ENCODE peak calls at places on chromosomes 12 and 14, in seven cellular contexts. R is trophoblast cell, Z is neuronal stem cell, I is IMR-90, Y is H9, B is H1, A is mesenchymal stem cell. V is an unnamed sample.

GRCh38 chr12:56321027-56321426 is 5.2 kb upstream of the CNPY2 start:
- DNase-seq in A (peak; percentile 27), I (peak; percentile 24), Z (no peak), Y (no peak), R (peak; percentile 62), B (no peak), V (no peak)

GRCh38 chr12:132236129-132236929 is 92.1 kb downstream of the NOC4L start:
- DNase-seq in Z (no peak), A (no peak), Y (no peak), R (no peak), I (no peak), B (no peak), V (no peak)

GRCh38 chr12:47085815-47086252 is 6.1 kb upstream of the AMIGO2 start:
- DNase-seq in I (peak; percentile 77), Y (peak; percentile 51), A (peak; percentile 88), B (no peak), Z (no peak), R (peak; percentile 71), V (peak; percentile 94)

GRCh38 chr14:56008160-56008559 is 110.1 kb upstream of the PELI2 start:
- DNase-seq in B (no peak), Y (no peak), Z (no peak), R (no peak), I (no peak), A (no peak), V (no peak)

GRCh38 chr12:57138526-57139272 is 8.7 kb downstream of the LRP1-AS start:
- DNase-seq in B (no peak), R (peak; percentile 83), I (no peak), A (no peak), Z (no peak), Y (no peak), V (no peak)

GRCh38 chr14:65117795-65118746 is 15.8 kb upstream of the MAX start:
- DNase-seq in I (no peak), A (no peak), B (no peak), Y (no peak), Z (no peak), R (peak; percentile 45), V (no peak)

GRCh38 chr12:102334765-102335164 is 137.1 kb upstream of the PMCH start:
- DNase-seq in B (no peak), Z (no peak), R (peak; percentile 48), Y (no peak), I (no peak), A (no peak), V (no peak)

GRCh38 chr12:77521458-77522115 is 309.1 kb upstream of the NAV3 start:
- DNase-seq in I (no peak), Z (no peak), R (no peak), B (no peak), Y (no peak), A (no peak), V (no peak)

GRCh38 chr14:93648440-93649168 is 139.7 kb downstream of the PRIMA1 start:
- DNase-seq in R (peak; percentile 14), A (no peak), B (no peak), Y (peak; percentile 48), I (no peak), Z (no peak), V (peak; percentile 65)

GRCh38 chr12:131825146-131825892 is 2.9 kb upstream of the MMP17 start:
- DNase-seq in I (no peak), R (no peak), Y (peak; percentile 30), A (no peak), B (no peak), Z (no peak), V (no peak)

GRCh38 chr12:111444314-111444705 is 38.6 kb downstream of the SH2B3 start:
- DNase-seq in Y (no peak), I (no peak), R (no peak), Z (no peak), A (peak; percentile 70), B (no peak), V (no peak)

GRCh38 chr12:15152864-15153263 is 68.4 kb downstream of the RERG start:
- DNase-seq in I (peak; percentile 30), Z (no peak), A (peak; percentile 91), R (peak; percentile 17), Y (no peak), B (no peak), V (no peak)

GRCh38 chr12:62631531-62632520 is 165.2 kb downstream of the MON2 start:
- DNase-seq in B (no peak), R (no peak), A (peak; percentile 56), Y (peak; percentile 79), I (peak; percentile 61), Z (peak; percentile 44), V (peak; percentile 67)

GRCh38 chr14:83779266-83779665 is 1750.7 kb upstream of the FLRT2 start:
- DNase-seq in I (peak; percentile 78), B (no peak), R (no peak), A (peak; percentile 53), Y (no peak), Z (no peak), V (no peak)

GRCh38 chr12:130508318-130508717 is 170.6 kb downstream of the PIWIL1 start:
- DNase-seq in I (no peak), R (no peak), Y (no peak), A (no peak), Z (no peak), B (no peak), V (no peak)

GRCh38 chr12:130506844-130507243 is 169.2 kb downstream of the PIWIL1 start:
- DNase-seq in R (no peak), Y (no peak), Z (no peak), A (no peak), B (no peak), I (no peak), V (peak; percentile 22)

GRCh38 chr12:130509454-130509853 is 171.8 kb downstream of the PIWIL1 start:
- DNase-seq in A (no peak), Y (no peak), R (no peak), B (no peak), Z (no peak), I (no peak), V (no peak)

GRCh38 chr12:130511285-130511684 is 173.6 kb downstream of the PIWIL1 start:
- DNase-seq in I (no peak), R (no peak), A (no peak), B (no peak), Z (no peak), Y (no peak), V (no peak)

GRCh38 chr12:130508847-130509246 is 171.2 kb downstream of the PIWIL1 start:
- DNase-seq in Z (no peak), A (no peak), Y (no peak), B (no peak), I (no peak), R (no peak), V (no peak)
- H4K8ac ChIP-seq in Z (no peak overlapping the region), A (no peak overlapping the region), Y (no peak overlapping the region), B (no peak overlapping the region), I (no peak overlapping the region), R (no peak overlapping the region), V (no peak overlapping the region)

DNA sequence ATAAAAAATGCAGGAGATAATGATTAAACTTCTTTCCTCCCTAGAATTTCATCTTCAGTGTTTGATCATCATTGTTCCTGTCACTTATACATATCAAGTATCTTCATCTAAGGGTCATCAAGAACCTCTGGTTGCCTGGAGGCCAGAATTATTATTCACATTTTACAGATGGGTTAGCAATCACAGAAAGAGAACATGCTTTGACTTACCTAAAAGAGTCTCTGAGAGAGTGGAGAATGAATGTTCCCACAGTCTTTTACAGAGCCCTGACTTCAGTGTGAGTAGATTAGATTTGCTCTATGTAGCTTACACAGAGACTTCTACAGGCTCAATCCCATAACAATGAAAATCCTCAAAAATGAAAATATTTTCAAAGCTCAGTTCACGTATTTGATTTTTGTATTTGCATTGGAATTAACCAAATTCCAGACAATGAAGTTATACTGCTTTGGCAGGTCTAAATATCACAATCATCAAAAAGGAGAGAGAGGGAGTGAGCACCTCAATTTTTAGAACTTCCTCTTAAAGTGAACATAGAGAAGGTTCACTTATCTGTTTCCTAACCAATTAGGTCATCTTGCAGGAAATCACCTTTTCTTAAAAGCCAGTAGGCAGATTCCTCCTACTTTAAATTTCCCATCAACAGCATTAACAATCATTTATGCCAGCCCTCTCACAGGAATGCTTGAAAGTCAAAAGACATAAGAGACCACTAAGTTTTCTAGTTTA is 388.9 kb downstream of the ZFP36L1 start:
- DNase-seq in A (no peak), I (no peak), Y (no peak), Z (no peak), B (no peak), R (peak; percentile 22), V (no peak)
- H3K4me1 ChIP-seq in A (peaks cover 1% of the 10 kb centered on the region), I (peaks cover 23% of the 10 kb centered on the region), Y (peaks cover 4% of the 10 kb centered on the region), Z (peaks cover 14% of the 10 kb centered on the region), B (no peaks in the 10 kb centered on the region), R (peaks cover 17% of the 10 kb centered on the region), V (no peaks in the 10 kb centered on the region)

GRCh38 chr14:95332641-95333040 is 12.9 kb upstream of the CLMN start:
- DNase-seq in Y (no peak), A (no peak), B (no peak), I (no peak), Z (no peak), R (no peak), V (no peak)
- H4K8ac ChIP-seq in Y (no peak overlapping the region), A (no peak overlapping the region), B (no peak overlapping the region), I (no peak overlapping the region), Z (no peak overlapping the region), R (no peak overlapping the region), V (no peak overlapping the region)

DNA sequence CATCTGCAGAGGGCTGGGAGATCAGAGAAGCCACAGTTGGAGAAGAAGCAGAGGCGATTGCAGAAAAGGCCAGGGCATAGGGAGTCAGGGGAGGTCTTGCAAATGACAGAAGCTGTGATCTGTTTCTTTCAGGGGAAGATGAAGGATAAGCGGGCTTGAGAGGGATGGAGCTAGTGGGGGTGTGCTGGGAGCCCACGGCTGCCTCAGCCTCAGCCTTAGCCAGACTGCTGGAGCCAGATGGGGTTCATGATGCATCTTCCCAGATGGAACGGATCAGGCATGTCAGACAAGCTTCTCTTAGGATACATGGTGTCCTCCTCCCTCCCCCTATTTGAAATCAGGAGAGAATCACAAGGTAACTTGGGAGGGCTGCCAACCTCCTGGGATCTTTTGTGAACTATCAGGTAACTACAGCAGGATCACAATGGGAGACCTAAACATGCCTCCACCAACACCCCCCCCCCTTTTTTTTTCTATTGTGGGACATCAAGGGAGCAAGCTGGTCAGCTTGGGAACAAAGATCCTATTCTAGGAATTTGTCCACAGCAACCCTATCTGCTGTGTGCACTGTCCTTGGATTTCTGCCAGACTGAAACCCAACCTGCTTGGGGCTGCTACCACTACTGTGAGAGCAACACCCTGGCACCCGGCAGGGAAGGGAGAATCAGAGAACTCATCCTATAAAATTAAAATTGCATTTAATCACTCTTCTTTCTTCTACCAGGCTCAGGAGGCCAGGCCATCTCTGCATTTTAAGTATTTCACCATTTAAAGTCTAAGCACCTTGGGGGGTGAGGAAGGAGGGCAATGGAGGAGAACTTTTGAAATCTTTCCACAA is 10.7 kb upstream of the ATP2A2 start:
- DNase-seq in R (no peak), Y (no peak), A (peak; percentile 82), B (no peak), Z (no peak), I (peak; percentile 73), V (peak; percentile 31)
- H3K4me1 ChIP-seq in R (peaks cover 18% of the 10 kb centered on the region), Y (peaks cover 9% of the 10 kb centered on the region), A (peaks cover 18% of the 10 kb centered on the region), B (peaks cover 9% of the 10 kb centered on the region), Z (peaks cover 13% of the 10 kb centered on the region), I (peaks cover 39% of the 10 kb centered on the region), V (peaks cover 7% of the 10 kb centered on the region)

GRCh38 chr12:23337213-23337612 is 612.3 kb downstream of the SOX5 start:
- DNase-seq in Z (no peak), B (no peak), R (no peak), A (no peak), I (no peak), Y (no peak), V (no peak)
- H4K8ac ChIP-seq in Z (no peak overlapping the region), B (no peak overlapping the region), R (no peak overlapping the region), A (no peak overlapping the region), I (no peak overlapping the region), Y (no peak overlapping the region), V (no peak overlapping the region)